ENCODE peak calls at places on chromosomes 3 and 15, in five cellular contexts. F is GM12878, R is endothelial cell of umbilical vein, H is DND-41, W is PC-9. B is an unnamed sample.

GRCh38 chr3:64084640-64085039 is 61.3 kb upstream of the PSMD6 start:
- DNase-seq in F (no peak), H (no peak), W (peak; percentile 84), R (no peak), B (no peak)

GRCh38 chr3:52291508-52292181 is 4.0 kb downstream of the GLYCTK start:
- DNase-seq in H (peak; percentile 55), F (no peak), R (no peak), W (no peak), B (peak; percentile 51)

GRCh38 chr3:33636125-33636855 is 81.8 kb downstream of the CLASP2 start:
- DNase-seq in R (peak; percentile 70), H (peak; percentile 5), F (no peak), W (no peak), B (peak; percentile 57)

GRCh38 chr15:34001536-34001935 is 33.2 kb downstream of the CHRM5 start:
- DNase-seq in H (no peak), F (no peak), W (no peak), R (peak; percentile 53), B (no peak)

GRCh38 chr3:160279657-160280056 is 54.4 kb downstream of the C3orf80 start:
- DNase-seq in F (no peak), R (no peak), H (no peak), W (no peak), B (no peak)

GRCh38 chr15:93024293-93024692 is 64.7 kb downstream of the RGMA start:
- DNase-seq in R (no peak), F (no peak), H (no peak), W (no peak), B (no peak)

GRCh38 chr3:48989126-48989795 is 780 bp upstream of the P4HTM start:
- DNase-seq in R (no peak), W (no peak), H (no peak), F (no peak), B (peak; percentile 45)

GRCh38 chr3:138118863-138119766 is 3.7 kb upstream of the DZIP1L start:
- DNase-seq in R (peak; percentile 77), W (peak; percentile 56), F (peak; percentile 25), H (peak; percentile 62), B (peak; percentile 83)

GRCh38 chr15:91589360-91589759 is 264.1 kb upstream of the SLCO3A1 start:
- DNase-seq in W (no peak), F (no peak), R (no peak), H (peak; percentile 8), B (no peak)
- TF ChIP-seq CTCF in W (peak; percentile 28), F (no peak), R (no peak), H (peak; percentile 27), B (no peak)

GRCh38 chr3:98512576-98512975 is 10.1 kb downstream of the CLDND1 start:
- DNase-seq in F (no peak), W (peak; percentile 80), R (no peak), H (no peak), B (no peak)
- H3K27ac ChIP-seq in F (no peak overlapping the region), W (peak overlapping the region; percentile 87), R (no peak overlapping the region), H (no peak overlapping the region), B (no peak overlapping the region)

GRCh38 chr3:56754753-56755365 is 46.9 kb downstream of the ARHGEF3 start:
- DNase-seq in R (peak; percentile 80), W (no peak), F (peak; percentile 34), H (no peak), B (no peak)
- H2AFZ ChIP-seq in R (peak overlapping the region; percentile 97), W (no peak overlapping the region), F (peak overlapping the region; percentile 53), H (no peak overlapping the region), B (no peak overlapping the region)

GRCh38 chr15:55514414-55514850 is 6.4 kb upstream of the DNAAF4 start:
- DNase-seq in F (no peak), R (no peak), W (peak; percentile 82), H (no peak), B (no peak)

GRCh38 chr15:55518009-55518408 is 10.0 kb upstream of the DNAAF4 start:
- DNase-seq in H (no peak), R (no peak), W (no peak), F (no peak), B (no peak)

GRCh38 chr15:55515991-55516776 is 8.2 kb upstream of the DNAAF4 start:
- DNase-seq in W (no peak), F (no peak), R (no peak), H (no peak), B (no peak)

GRCh38 chr15:55522741-55523450 is 14.9 kb upstream of the DNAAF4 start:
- DNase-seq in H (no peak), F (no peak), W (no peak), R (no peak), B (no peak)

DNA sequence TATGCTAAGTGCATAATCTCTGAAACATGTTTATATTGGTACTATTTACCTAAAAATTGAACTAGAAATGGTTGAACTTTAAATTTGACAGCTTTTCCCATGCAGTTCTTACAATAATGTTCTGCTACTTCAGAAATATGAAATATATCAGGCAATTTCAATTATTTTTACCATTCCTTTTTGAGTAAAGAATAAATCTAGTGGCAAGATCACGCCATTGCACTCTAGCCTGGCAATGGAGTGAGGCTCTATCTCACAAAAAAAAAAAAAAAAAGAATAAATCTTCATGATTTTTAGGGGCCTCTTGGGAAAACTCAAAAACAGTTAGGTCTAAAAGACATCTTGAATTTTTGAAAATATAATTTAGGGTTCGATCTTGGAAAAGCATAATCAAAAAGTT is 10.6 kb upstream of the DNAAF4 start:
- DNase-seq in F (no peak), W (no peak), H (no peak), R (no peak), B (no peak)
- TF ChIP-seq CTCF in F (no peak), W (peak; percentile 43), H (no peak), R (no peak), B (peak; percentile 3)